ENCODE peak calls at places on chromosomes 2 and 18, in four cellular contexts. One of them, this sample, is unnamed.

GRCh38 chr2:13504808-13505207 is 788.1 kb downstream of the TRIB2 start:
- DNase-seq in IMR-90: no peak
- DNase-seq in tibial nerve: no peak
- DNase-seq in K562: no peak
- DNase-seq in this sample: no peak

GRCh38 chr2:205787761-205788160 is 105.5 kb downstream of the NRP2 start:
- DNase-seq in IMR-90: no peak
- DNase-seq in tibial nerve: no peak
- DNase-seq in K562: no peak
- DNase-seq in this sample: no peak

GRCh38 chr2:78486565-78486964 is 538.9 kb upstream of the REG3G start:
- DNase-seq in IMR-90: no peak
- DNase-seq in tibial nerve: no peak
- DNase-seq in K562: no peak
- DNase-seq in this sample: no peak

GRCh38 chr2:144513388-144514100 is 6.4 kb downstream of the ZEB2 start:
- DNase-seq in IMR-90: peak; percentile 81
- DNase-seq in tibial nerve: no peak
- DNase-seq in K562: no peak
- DNase-seq in this sample: peak; percentile 56

GRCh38 chr2:237591379-237591881 is 896 bp upstream of the RAB17 start:
- DNase-seq in IMR-90: no peak
- DNase-seq in tibial nerve: no peak
- DNase-seq in K562: no peak
- DNase-seq in this sample: peak; percentile 39

GRCh38 chr2:238947920-238948710 is 100.2 kb downstream of the TWIST2 start:
- DNase-seq in IMR-90: peak; percentile 97
- DNase-seq in tibial nerve: peak; percentile 37
- DNase-seq in K562: no peak
- DNase-seq in this sample: peak; percentile 54

GRCh38 chr18:46761054-46761769 is 4.4 kb upstream of the ST8SIA5 start:
- DNase-seq in IMR-90: no peak
- DNase-seq in tibial nerve: no peak
- DNase-seq in K562: no peak
- DNase-seq in this sample: no peak

GRCh38 chr2:200193331-200193730 is 113.2 kb upstream of the SPATS2L start:
- DNase-seq in IMR-90: no peak
- DNase-seq in tibial nerve: no peak
- DNase-seq in K562: no peak
- DNase-seq in this sample: no peak

GRCh38 chr2:86056935-86057334 is 48.8 kb downstream of the POLR1A start:
- DNase-seq in IMR-90: peak; percentile 20
- DNase-seq in tibial nerve: no peak
- DNase-seq in K562: no peak
- DNase-seq in this sample: no peak

GRCh38 chr2:174614261-174614660 is 16.7 kb upstream of the WIPF1 start:
- DNase-seq in IMR-90: peak; percentile 81
- DNase-seq in tibial nerve: no peak
- DNase-seq in K562: no peak
- DNase-seq in this sample: no peak

GRCh38 chr2:175929850-175930249 is 72.2 kb downstream of the LNPK start:
- DNase-seq in IMR-90: peak; percentile 10
- DNase-seq in tibial nerve: no peak
- DNase-seq in K562: no peak
- DNase-seq in this sample: no peak

GRCh38 chr18:59008302-59008974 is 131.2 kb upstream of the SEC11C start:
- DNase-seq in IMR-90: peak; percentile 73
- DNase-seq in tibial nerve: no peak
- DNase-seq in K562: no peak
- DNase-seq in this sample: no peak

GRCh38 chr2:128324008-128324896 is 5.6 kb upstream of the HS6ST1 start:
- DNase-seq in IMR-90: no peak
- DNase-seq in tibial nerve: no peak
- DNase-seq in K562: no peak
- DNase-seq in this sample: no peak

GRCh38 chr2:144938308-144938709 is 418.4 kb upstream of the ZEB2 start:
- DNase-seq in IMR-90: peak; percentile 80
- DNase-seq in tibial nerve: no peak
- DNase-seq in K562: no peak
- DNase-seq in this sample: no peak

GRCh38 chr18:48306838-48307237 is 102.3 kb downstream of the ZBTB7C start:
- DNase-seq in IMR-90: no peak
- DNase-seq in tibial nerve: no peak
- DNase-seq in K562: no peak
- DNase-seq in this sample: no peak

GRCh38 chr2:20608666-20609348 is 42.1 kb downstream of the HS1BP3 start:
- DNase-seq in IMR-90: peak; percentile 34
- DNase-seq in tibial nerve: peak; percentile 9
- DNase-seq in K562: no peak
- DNase-seq in this sample: no peak

GRCh38 chr2:237389831-237390230 is 24.1 kb downstream of the COL6A3 start:
- DNase-seq in IMR-90: no peak
- DNase-seq in tibial nerve: no peak
- DNase-seq in K562: no peak
- DNase-seq in this sample: no peak

GRCh38 chr2:233440314-233440713 is 86.0 kb downstream of the DGKD start:
- DNase-seq in IMR-90: no peak
- DNase-seq in tibial nerve: no peak
- DNase-seq in K562: no peak
- DNase-seq in this sample: no peak

GRCh38 chr18:11316546-11316945 is 167.2 kb upstream of the PIEZO2 start:
- DNase-seq in IMR-90: no peak
- DNase-seq in tibial nerve: no peak
- DNase-seq in K562: no peak
- DNase-seq in this sample: no peak

GRCh38 chr2:144102386-144102785 is 417.5 kb downstream of the ZEB2 start:
- DNase-seq in IMR-90: no peak
- DNase-seq in tibial nerve: no peak
- DNase-seq in K562: no peak
- DNase-seq in this sample: no peak

GRCh38 chr2:24708537-24709152 is 84.5 kb downstream of the PTRHD1 start:
- DNase-seq in IMR-90: peak; percentile 82
- DNase-seq in tibial nerve: no peak
- DNase-seq in K562: no peak
- DNase-seq in this sample: no peak

GRCh38 chr2:6342273-6342920 is 523.3 kb downstream of the CMPK2 start:
- DNase-seq in IMR-90: no peak
- DNase-seq in tibial nerve: no peak
- DNase-seq in K562: no peak
- DNase-seq in this sample: no peak

GRCh38 chr2:85974395-85974794 is 85.6 kb upstream of the ST3GAL5 start:
- DNase-seq in IMR-90: no peak
- DNase-seq in tibial nerve: no peak
- DNase-seq in K562: no peak
- DNase-seq in this sample: no peak

GRCh38 chr2:189658808-189659207 is 2.5 kb upstream of the ASNSD1 start:
- DNase-seq in IMR-90: no peak
- DNase-seq in tibial nerve: no peak
- DNase-seq in K562: no peak
- DNase-seq in this sample: no peak

GRCh38 chr2:116585654-116586053 is 1228.8 kb upstream of the DDX18 start:
- DNase-seq in IMR-90: no peak
- DNase-seq in tibial nerve: no peak
- DNase-seq in K562: no peak
- DNase-seq in this sample: no peak

GRCh38 chr2:38416296-38417036 is 39.4 kb upstream of the ATL2 start:
- DNase-seq in IMR-90: no peak
- DNase-seq in tibial nerve: no peak
- DNase-seq in K562: no peak
- DNase-seq in this sample: no peak

GRCh38 chr2:206004004-206004693 is 81.8 kb downstream of the INO80D start:
- DNase-seq in IMR-90: peak; percentile 18
- DNase-seq in tibial nerve: no peak
- DNase-seq in K562: peak; percentile 9
- DNase-seq in this sample: no peak

GRCh38 chr2:127044165-127044718 is 62.7 kb downstream of the BIN1 start:
- DNase-seq in IMR-90: no peak
- DNase-seq in tibial nerve: no peak
- DNase-seq in K562: no peak
- DNase-seq in this sample: no peak

GRCh38 chr18:62505669-62506494 is 16.9 kb upstream of the ZCCHC2 start:
- DNase-seq in IMR-90: no peak
- DNase-seq in tibial nerve: no peak
- DNase-seq in K562: no peak
- DNase-seq in this sample: no peak
- H3K4me3 ChIP-seq in IMR-90: no peak overlapping the region
- H3K4me3 ChIP-seq in tibial nerve: peak overlapping the region; percentile 29
- H3K4me3 ChIP-seq in K562: peak overlapping the region; percentile 16
- H3K4me3 ChIP-seq in this sample: peak overlapping the region; percentile 61

GRCh38 chr2:218285604-218286003 is 6.7 kb downstream of the TMBIM1 start:
- DNase-seq in IMR-90: peak; percentile 48
- DNase-seq in tibial nerve: no peak
- DNase-seq in K562: no peak
- DNase-seq in this sample: peak; percentile 74
- H3K4me1 ChIP-seq in IMR-90: peaks cover 46% of the 10 kb centered on the region
- H3K4me1 ChIP-seq in tibial nerve: peaks cover 11% of the 10 kb centered on the region
- H3K4me1 ChIP-seq in K562: peaks cover 43% of the 10 kb centered on the region
- H3K4me1 ChIP-seq in this sample: peaks cover 88% of the 10 kb centered on the region

GRCh38 chr18:433297-433696 is 67.2 kb downstream of the COLEC12 start:
- DNase-seq in IMR-90: peak; percentile 24
- DNase-seq in tibial nerve: no peak
- DNase-seq in K562: no peak
- DNase-seq in this sample: no peak
- H3K27ac ChIP-seq in IMR-90: no peak overlapping the region
- H3K27ac ChIP-seq in tibial nerve: no peak overlapping the region
- H3K27ac ChIP-seq in K562: no peak overlapping the region
- H3K27ac ChIP-seq in this sample: no peak overlapping the region

GRCh38 chr2:201575971-201576370 is 67.3 kb downstream of the TMEM237 start:
- DNase-seq in IMR-90: no peak
- DNase-seq in tibial nerve: no peak
- DNase-seq in K562: no peak
- DNase-seq in this sample: no peak

GRCh38 chr2:201574754-201575153 is 68.5 kb downstream of the TMEM237 start:
- DNase-seq in IMR-90: no peak
- DNase-seq in tibial nerve: no peak
- DNase-seq in K562: no peak
- DNase-seq in this sample: no peak

GRCh38 chr2:201568217-201568820 is 75.0 kb downstream of the TMEM237 start:
- DNase-seq in IMR-90: no peak
- DNase-seq in tibial nerve: no peak
- DNase-seq in K562: no peak
- DNase-seq in this sample: no peak

DNA sequence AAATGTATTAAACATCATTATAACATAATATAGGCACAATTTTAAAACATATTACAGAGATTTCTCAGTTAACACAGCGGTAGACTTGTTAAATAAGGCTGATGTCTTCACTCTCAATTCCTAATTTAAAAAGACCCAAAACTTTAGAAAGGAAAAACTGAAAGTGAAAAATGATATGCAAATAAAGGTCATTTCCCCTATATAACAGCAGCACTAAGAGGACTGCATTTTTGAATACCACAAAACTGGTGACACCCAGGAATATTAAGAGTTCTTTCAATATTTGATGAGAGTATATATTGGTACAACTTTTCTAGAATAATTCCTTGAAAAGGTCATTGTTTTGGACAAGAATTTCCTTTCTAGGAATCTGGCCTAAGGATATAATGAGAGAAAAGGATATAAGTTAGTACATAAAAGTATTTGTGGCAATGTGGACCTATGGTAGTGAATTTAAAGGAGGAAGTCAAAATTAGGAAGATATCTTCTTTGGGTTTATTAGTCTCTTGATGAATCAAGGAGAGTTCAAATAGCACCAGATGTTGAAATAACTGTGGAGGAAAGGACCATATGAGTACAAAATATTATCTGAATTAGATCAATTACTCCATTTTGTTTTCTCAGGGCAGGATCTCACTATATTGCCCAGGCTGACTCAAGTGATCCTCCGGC is 70.3 kb downstream of the TMEM237 start:
- DNase-seq in IMR-90: no peak
- DNase-seq in tibial nerve: no peak
- DNase-seq in K562: no peak
- DNase-seq in this sample: no peak
- H3K4me3 ChIP-seq in IMR-90: no peak overlapping the region
- H3K4me3 ChIP-seq in tibial nerve: no peak overlapping the region
- H3K4me3 ChIP-seq in K562: no peak overlapping the region
- H3K4me3 ChIP-seq in this sample: no peak overlapping the region

DNA sequence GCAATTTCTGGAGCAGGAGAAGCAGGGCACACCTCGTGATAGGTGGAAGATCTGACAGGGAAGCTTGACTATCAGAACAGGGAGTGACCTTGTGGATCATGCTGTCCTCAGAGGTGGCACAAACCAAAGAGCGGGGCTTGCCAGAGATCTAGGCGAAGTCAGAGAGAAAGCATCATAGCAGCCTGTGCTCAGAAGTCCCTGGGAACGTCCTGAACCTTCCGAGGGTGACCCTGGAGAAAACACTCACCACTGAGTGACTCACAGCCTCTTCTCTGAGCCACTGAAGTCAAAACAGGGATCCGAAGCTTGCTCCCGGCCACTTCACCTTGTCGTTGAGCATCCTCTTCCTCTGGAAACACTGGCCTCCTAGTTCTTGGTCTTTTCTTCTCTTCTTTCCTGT is 56.7 kb downstream of the IL1R2 start:
- DNase-seq in IMR-90: peak; percentile 73
- DNase-seq in tibial nerve: no peak
- DNase-seq in K562: no peak
- DNase-seq in this sample: peak; percentile 80
- H3K4me1 ChIP-seq in IMR-90: peaks cover 29% of the 10 kb centered on the region
- H3K4me1 ChIP-seq in tibial nerve: no peaks in the 10 kb centered on the region
- H3K4me1 ChIP-seq in K562: peaks cover 5% of the 10 kb centered on the region
- H3K4me1 ChIP-seq in this sample: peaks cover 29% of the 10 kb centered on the region

GRCh38 chr2:69642709-69643601 is 584 bp downstream of the AAK1 start:
- DNase-seq in IMR-90: peak; percentile 85
- DNase-seq in tibial nerve: no peak
- DNase-seq in K562: peak; percentile 39
- DNase-seq in this sample: peak; percentile 78
- H3K27ac ChIP-seq in IMR-90: peak overlapping the region; percentile 95
- H3K27ac ChIP-seq in tibial nerve: peak overlapping the region; percentile 97
- H3K27ac ChIP-seq in K562: peak overlapping the region; percentile 99
- H3K27ac ChIP-seq in this sample: peak overlapping the region; percentile 97

DNA sequence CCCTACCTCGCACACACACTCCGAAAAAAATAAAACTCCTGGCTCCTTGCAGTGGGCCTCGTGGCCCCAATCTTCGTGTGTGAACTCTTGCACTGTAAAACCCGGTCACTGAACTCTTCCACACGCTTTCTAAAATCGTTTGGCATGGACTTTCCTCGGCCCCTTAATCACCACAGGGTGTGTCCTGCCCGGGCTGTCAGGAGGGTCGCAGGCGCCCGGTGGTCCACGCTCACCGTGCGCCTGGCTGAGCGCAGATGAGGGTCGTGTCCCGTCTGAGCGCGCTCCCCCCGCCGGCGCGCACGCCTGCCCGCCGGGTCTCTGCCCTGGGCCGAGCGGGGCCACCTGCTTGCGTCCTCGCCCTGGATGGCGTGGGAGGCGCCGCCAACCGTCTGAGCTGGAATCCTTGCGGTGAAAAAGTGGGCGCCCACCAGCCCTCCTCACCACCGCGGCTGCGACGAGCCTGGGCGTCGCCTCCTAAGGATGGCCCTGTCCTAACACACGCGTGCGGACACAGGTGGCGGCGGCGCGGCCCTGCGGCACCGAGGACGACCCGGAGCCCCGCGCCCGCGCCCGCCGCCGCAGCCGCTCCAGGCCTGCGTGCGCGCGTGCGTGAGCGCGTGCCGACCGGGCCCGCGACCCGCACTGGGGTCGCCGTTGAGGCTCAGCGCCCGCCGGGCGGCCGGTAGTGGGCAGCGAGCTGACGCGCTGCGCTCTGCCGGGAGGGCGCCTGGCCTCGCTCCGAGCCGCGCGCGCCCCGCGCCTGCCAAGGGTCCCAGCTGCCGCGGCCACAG is 126.5 kb downstream of the ARHGEF4 start:
- DNase-seq in IMR-90: no peak
- DNase-seq in tibial nerve: no peak
- DNase-seq in K562: no peak
- DNase-seq in this sample: no peak
- H3K4me3 ChIP-seq in IMR-90: no peak overlapping the region
- H3K4me3 ChIP-seq in tibial nerve: no peak overlapping the region
- H3K4me3 ChIP-seq in K562: no peak overlapping the region
- H3K4me3 ChIP-seq in this sample: peak overlapping the region; percentile 61